ENCODE peak calls at places on chromosomes 5 and 9, in ten cellular contexts. U, J, M, T, L, A, R, Z, V and Q are unnamed samples.

GRCh38 chr9:99142275-99142674 is 37.4 kb downstream of the TGFBR1 start:
- DNase-seq in U (no peak), L (no peak), J (no peak), V (no peak), A (peak), Z (no peak), M (peak), T (no peak), R (no peak), Q (no peak)

GRCh38 chr5:168706655-168707069 is 127.5 kb upstream of the PANK3 start:
- DNase-seq in J (no peak), R (no peak), L (no peak), U (peak), A (peak), T (no peak), V (peak), M (peak), Z (no peak), Q (peak)

GRCh38 chr5:111627862-111628261 is 115.5 kb upstream of the STARD4 start:
- DNase-seq in A (no peak), J (no peak), L (no peak), M (no peak), V (no peak), R (no peak), Z (no peak), U (no peak), T (no peak), Q (no peak)

GRCh38 chr5:81579525-81579924 is 171.4 kb downstream of the SSBP2 start:
- DNase-seq in R (no peak), T (no peak), M (no peak), J (no peak), V (peak), L (no peak), U (peak), Z (no peak), A (peak), Q (no peak)

GRCh38 chr9:5630038-5630507 is 1.2 kb downstream of the RIC1 start:
- DNase-seq in T (no peak), R (no peak), U (no peak), V (peak), A (peak), J (no peak), Z (no peak), L (no peak), M (no peak), Q (peak)

GRCh38 chr5:157994271-157994691 is 135.3 kb upstream of the CLINT1 start:
- DNase-seq in A (no peak), V (no peak), T (no peak), M (no peak), U (no peak), Z (no peak), L (no peak), R (no peak), J (peak), Q (no peak)

GRCh38 chr9:120859361-120859760 is 16.6 kb upstream of the PSMD5 start:
- DNase-seq in J (no peak), L (no peak), A (no peak), T (no peak), V (no peak), M (no peak), U (no peak), R (no peak), Z (no peak), Q (no peak)

GRCh38 chr9:30301271-30301963 is 2083.0 kb upstream of the ACO1 start:
- DNase-seq in J (no peak), Z (no peak), T (no peak), M (no peak), V (no peak), L (no peak), R (no peak), A (peak), U (no peak), Q (no peak)

GRCh38 chr5:98173334-98173733 is 600.1 kb upstream of the RGMB start:
- DNase-seq in M (no peak), J (no peak), L (no peak), Z (no peak), U (peak), T (no peak), A (no peak), R (no peak), V (no peak), Q (no peak)

GRCh38 chr9:85743290-85744128 is 1.8 kb upstream of the AGTPBP1 start:
- DNase-seq in J (no peak), T (peak), L (no peak), V (peak), U (peak), A (peak), Z (no peak), R (no peak), M (no peak), Q (peak)

GRCh38 chr9:35882265-35882848 is 12.2 kb upstream of the OR13J1 start:
- DNase-seq in Z (peak), R (peak), U (peak), A (peak), T (peak), M (peak), J (peak), L (peak), V (peak), Q (peak)

GRCh38 chr9:35882996-35883395 is 12.8 kb upstream of the OR13J1 start:
- DNase-seq in Z (no peak), T (no peak), L (no peak), M (no peak), J (no peak), U (peak), V (no peak), A (no peak), R (no peak), Q (no peak)
- H3K4me3 ChIP-seq in Z (no peak), T (no peak), L (no peak), M (no peak), J (no peak), U (no peak), V (no peak), A (no peak), R (no peak), Q (no peak)

GRCh38 chr5:141351591-141351990 is 1.7 kb downstream of the PCDHGB1 start:
- DNase-seq in M (no peak), V (no peak), Z (no peak), J (no peak), R (no peak), T (no peak), U (no peak), A (no peak), L (no peak), Q (no peak)

GRCh38 chr5:141356133-141356532 is 1.3 kb downstream of the PCDHGA4 start:
- DNase-seq in R (no peak), L (no peak), A (no peak), Z (no peak), M (no peak), T (no peak), V (no peak), J (no peak), U (no peak), Q (no peak)

GRCh38 chr5:141356950-141357349 is 2.1 kb downstream of the PCDHGA4 start:
- DNase-seq in L (no peak), J (no peak), M (no peak), A (no peak), V (no peak), T (no peak), Z (no peak), R (no peak), U (no peak), Q (no peak)

GRCh38 chr5:141355641-141356040 is 820 bp downstream of the PCDHGA4 start:
- DNase-seq in M (no peak), L (no peak), Z (no peak), V (no peak), A (no peak), R (no peak), U (no peak), J (no peak), T (no peak), Q (no peak)

DNA sequence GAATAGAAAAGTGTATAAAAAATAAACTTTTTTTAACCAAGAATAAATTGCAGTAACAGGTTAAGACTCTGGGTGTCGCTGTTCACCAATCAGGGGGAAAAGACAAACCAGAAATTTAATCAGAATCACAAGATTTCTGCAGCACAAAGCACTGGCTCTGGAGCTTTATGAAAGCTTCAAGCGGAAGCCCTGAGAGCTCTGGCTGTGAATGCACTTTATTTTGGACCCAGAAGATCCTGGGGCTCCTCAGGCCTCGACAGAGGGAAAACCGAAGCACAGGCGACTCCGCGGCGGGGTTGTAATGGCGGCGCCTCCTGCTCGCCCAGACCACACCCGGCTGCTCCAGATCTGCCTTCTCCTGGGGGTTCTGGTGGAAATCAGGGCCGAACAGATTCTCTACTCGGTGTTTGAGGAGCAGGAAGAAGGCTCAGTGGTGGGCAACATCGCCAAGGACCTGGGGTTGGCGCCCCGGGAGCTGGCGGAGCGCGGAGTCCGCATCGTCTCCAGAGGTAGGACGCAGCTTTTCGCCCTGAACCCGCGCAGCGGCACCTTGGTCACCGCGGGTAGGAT is at the start of gene PCDHGA4:
- DNase-seq in A (no peak), Z (no peak), R (no peak), V (no peak), L (no peak), U (peak), J (no peak), M (no peak), T (no peak), Q (peak)
- H3K4me3 ChIP-seq in A (no peak), Z (peak), R (no peak), V (no peak), L (peak), U (peak), J (no peak), M (peak), T (peak), Q (no peak)

GRCh38 chr9:70143394-70144130 is 99.9 kb downstream of the MAMDC2 start:
- DNase-seq in M (no peak), R (no peak), U (peak), Z (no peak), V (no peak), A (no peak), L (no peak), T (no peak), J (no peak), Q (no peak)
- H3K4me3 ChIP-seq in M (no peak), R (no peak), U (no peak), Z (no peak), V (no peak), A (no peak), L (no peak), T (no peak), J (no peak), Q (no peak)

GRCh38 chr5:93572773-93573626 is 8.0 kb downstream of the NR2F1-AS1 start:
- DNase-seq in J (no peak), A (no peak), Z (no peak), U (no peak), L (no peak), V (no peak), T (no peak), M (no peak), R (no peak), Q (peak)

GRCh38 chr5:93573627-93573974 is 7.4 kb downstream of the NR2F1-AS1 start:
- DNase-seq in M (no peak), V (no peak), J (no peak), T (no peak), U (no peak), A (no peak), R (no peak), L (no peak), Z (no peak), Q (peak)

GRCh38 chr5:93571111-93571977 is 9.7 kb downstream of the NR2F1-AS1 start:
- DNase-seq in Z (no peak), L (no peak), M (no peak), U (no peak), V (no peak), T (no peak), J (no peak), R (no peak), A (no peak), Q (peak)

GRCh38 chr5:93570294-93571110 is 10.5 kb downstream of the NR2F1-AS1 start:
- DNase-seq in A (no peak), R (no peak), J (no peak), M (no peak), Z (no peak), T (no peak), V (no peak), U (no peak), L (no peak), Q (peak)

DNA sequence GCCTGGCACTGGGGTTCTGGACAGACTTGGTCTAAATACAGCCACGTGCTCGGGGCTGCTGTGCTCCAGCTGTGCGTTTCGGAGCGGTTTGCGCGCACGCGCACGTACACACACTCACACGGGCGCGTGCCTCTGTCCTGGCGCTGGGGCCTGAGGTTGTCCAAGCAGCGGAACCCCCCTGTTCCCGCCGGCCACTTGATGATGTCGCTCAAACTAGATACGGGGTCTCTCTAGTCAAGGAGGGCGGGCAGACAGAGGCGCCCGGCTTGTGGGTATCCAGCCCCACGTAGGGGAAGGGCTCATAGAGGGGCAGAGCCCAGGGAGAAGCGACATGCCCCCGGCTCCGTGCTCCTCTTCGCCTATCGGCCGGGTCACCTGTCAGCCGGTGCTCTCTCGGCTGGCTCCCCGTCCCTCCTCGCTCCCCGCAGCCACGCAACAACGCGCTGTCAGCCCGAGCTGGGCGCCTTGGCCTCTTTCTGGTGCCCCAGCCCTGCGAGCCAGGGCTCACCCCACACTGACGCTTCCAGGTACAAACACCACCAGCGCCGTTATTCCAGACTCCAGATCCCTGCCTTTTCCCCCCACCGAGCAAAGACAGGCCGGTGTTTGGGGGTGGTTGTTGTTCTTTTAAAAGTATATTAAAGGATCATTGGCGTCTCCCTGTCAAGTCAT is 8.8 kb downstream of the NR2F1-AS1 start:
- DNase-seq in T (no peak), M (no peak), R (no peak), U (no peak), J (no peak), A (no peak), Z (no peak), L (no peak), V (no peak), Q (peak)
- H3K4me3 ChIP-seq in T (no peak), M (no peak), R (no peak), U (no peak), J (no peak), A (no peak), Z (no peak), L (peak), V (peak), Q (peak)

DNA sequence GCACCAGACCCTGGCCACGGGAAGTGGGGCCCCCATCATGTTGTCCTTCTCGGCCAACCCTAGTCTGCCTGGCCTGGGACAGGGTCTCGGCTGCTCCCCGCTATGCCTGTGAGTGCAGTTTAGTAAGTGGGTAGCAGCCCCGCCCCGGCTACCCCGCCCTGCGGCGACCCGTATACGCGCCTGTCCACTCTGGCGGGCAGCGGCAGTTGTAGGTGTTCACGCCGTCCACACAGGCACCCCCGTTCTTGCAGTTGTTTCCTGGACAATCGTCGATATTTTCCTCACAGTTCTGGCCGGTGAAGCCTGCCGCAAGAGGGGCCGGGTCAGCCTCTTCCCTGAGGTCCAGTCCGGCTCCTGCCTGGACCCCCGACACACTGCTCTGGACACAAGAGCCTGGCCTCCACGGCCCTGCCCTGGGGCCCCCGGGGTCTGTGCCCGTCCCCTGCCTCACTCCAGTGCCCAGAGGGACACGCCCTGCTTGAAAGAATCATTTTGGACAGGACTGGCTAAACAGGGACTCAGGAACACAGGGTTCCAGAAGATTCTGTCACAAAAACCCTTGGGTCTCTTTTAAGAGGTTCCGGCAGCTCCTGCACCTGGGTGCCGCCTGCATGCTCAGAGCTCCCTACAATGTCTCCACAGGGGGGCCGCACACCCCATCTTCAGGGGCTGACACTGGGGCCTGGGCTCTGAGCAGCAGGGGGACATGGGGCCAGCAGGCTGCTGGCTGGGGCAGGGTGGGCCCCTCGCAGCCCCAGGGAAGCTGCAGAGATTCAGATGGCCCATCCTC is 26.4 kb downstream of the NOTCH1 start:
- DNase-seq in U (no peak), J (no peak), L (no peak), A (no peak), R (no peak), M (no peak), V (no peak), T (no peak), Z (no peak), Q (no peak)
- H3K4me3 ChIP-seq in U (no peak), J (no peak), L (no peak), A (no peak), R (no peak), M (no peak), V (no peak), T (no peak), Z (no peak), Q (no peak)

GRCh38 chr5:57174128-57174849 is 430 bp downstream of the GPBP1 start:
- DNase-seq in A (peak), U (no peak), Z (no peak), L (peak), V (peak), J (no peak), R (peak), M (no peak), T (peak), Q (peak)
- H3K4me3 ChIP-seq in A (peak), U (peak), Z (peak), L (peak), V (peak), J (peak), R (peak), M (peak), T (peak), Q (peak)

GRCh38 chr5:5675511-5675910 is 253.0 kb downstream of the ICE1 start:
- DNase-seq in A (no peak), L (no peak), U (no peak), R (no peak), M (peak), Z (no peak), J (no peak), T (no peak), V (no peak), Q (no peak)

GRCh38 chr5:5676218-5676617 is 253.7 kb downstream of the ICE1 start:
- DNase-seq in J (no peak), R (no peak), A (no peak), L (no peak), U (no peak), T (no peak), V (no peak), Z (no peak), M (no peak), Q (no peak)

GRCh38 chr5:5667136-5667554 is 244.7 kb downstream of the ICE1 start:
- DNase-seq in R (no peak), A (no peak), L (no peak), Z (no peak), M (no peak), U (no peak), T (no peak), V (no peak), J (no peak), Q (no peak)

GRCh38 chr5:5666389-5666788 is 243.9 kb downstream of the ICE1 start:
- DNase-seq in R (no peak), V (no peak), L (no peak), U (no peak), Z (no peak), T (no peak), M (no peak), J (no peak), A (no peak), Q (no peak)

GRCh38 chr5:5671823-5672222 is 249.3 kb downstream of the ICE1 start:
- DNase-seq in U (no peak), V (no peak), L (no peak), R (no peak), T (no peak), A (no peak), Z (no peak), J (no peak), M (no peak), Q (no peak)
- H3K4me3 ChIP-seq in U (no peak), V (no peak), L (no peak), R (no peak), T (no peak), A (no peak), Z (no peak), J (no peak), M (no peak), Q (no peak)

DNA sequence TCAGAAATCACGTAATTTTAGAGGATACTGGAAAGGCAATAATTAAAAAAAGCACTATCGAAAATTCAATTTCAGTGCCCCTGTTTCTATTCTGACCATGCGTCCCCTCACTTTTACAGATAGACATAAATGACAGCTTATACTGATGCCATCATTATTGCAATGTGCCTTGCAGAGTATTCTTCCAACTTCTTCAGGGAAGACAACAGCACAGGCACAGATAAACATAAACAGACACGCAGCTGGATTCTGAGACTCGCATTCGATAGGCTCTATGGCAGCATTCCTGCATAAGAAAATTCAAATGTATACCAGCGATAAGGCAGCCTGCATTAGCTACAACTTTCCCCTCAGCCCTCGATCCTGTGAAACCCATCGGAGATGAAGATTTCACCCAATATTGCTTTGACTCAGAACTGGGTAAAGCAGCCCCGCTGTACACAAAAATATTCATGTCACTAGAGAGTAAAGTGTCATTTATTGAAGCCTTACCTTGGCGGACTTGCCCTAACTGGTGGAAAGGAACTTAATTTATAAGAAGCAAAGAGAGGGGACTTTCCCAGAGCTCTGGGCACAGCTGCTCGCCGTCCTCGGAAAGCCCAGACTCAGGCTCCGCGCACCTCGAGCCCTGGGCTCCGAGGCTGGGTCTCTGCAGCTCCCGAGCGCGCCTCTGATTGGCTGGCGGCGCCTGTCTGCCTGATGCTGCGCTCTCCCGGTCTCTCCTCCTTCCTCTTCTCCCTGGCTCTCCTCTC is at the start of gene CDH18:
- DNase-seq in M (no peak), R (no peak), L (peak), V (peak), Z (peak), U (peak), A (peak), T (peak), J (no peak), Q (peak)
- H3K4me3 ChIP-seq in M (peak), R (no peak), L (peak), V (peak), Z (no peak), U (peak), A (peak), T (no peak), J (no peak), Q (peak)

DNA sequence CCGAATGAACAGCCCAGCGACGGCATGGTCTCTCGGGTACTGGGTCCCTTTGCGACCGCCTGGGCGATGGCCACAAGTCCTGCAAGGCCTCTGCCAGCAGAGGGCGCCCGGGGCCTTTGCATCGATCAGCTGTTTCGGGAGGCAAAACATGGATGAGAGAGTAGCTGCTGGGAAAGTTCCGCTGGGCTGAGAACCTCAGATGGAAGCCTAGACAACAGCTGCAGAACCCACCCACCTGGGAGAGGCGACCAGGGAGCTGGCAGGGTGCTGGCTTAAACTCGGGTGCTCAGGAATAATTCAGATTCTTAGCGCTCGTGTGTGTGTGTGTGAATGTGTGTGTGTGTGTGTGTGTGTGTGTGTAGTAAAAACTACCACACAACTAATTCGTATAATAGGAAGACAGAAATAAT is 50.0 kb downstream of the TRIM32 start:
- DNase-seq in R (peak), L (peak), U (peak), M (peak), Z (peak), T (peak), V (peak), J (peak), A (peak), Q (peak)
- H3K4me3 ChIP-seq in R (no peak), L (no peak), U (no peak), M (no peak), Z (no peak), T (no peak), V (no peak), J (no peak), A (no peak), Q (no peak)